ENCODE peak calls at places on chromosome 16, in seven cellular contexts. K, I, U, R, C, F and N are unnamed samples.

GRCh38 chr16:77711775-77712174 is 10.5 kb upstream of the NUDT7 start:
- DNase-seq in K (no peak), I (no peak), U (no peak), R (no peak), C (no peak), F (no peak), N (no peak)

GRCh38 chr16:86317617-86318021 is 192.7 kb upstream of the FOXF1 start:
- DNase-seq in K (no peak), I (no peak), U (no peak), R (no peak), C (no peak), F (no peak), N (no peak)

GRCh38 chr16:81647527-81647926 is 131.6 kb upstream of the PLCG2 start:
- DNase-seq in K (no peak), I (peak; percentile 83), U (no peak), R (no peak), C (peak; percentile 82), F (no peak), N (no peak)

GRCh38 chr16:68235882-68236803 is at the start of gene ESRP2:
- DNase-seq in K (no peak), I (peak; percentile 88), U (no peak), R (no peak), C (peak; percentile 93), F (no peak), N (no peak)

GRCh38 chr16:55835578-55835977 is 2.7 kb upstream of the CES1 start:
- DNase-seq in K (peak; percentile 89), I (no peak), U (no peak), R (no peak), C (no peak), F (peak; percentile 8), N (peak; percentile 52)

GRCh38 chr16:24753437-24753836 is 24.0 kb downstream of the TNRC6A start:
- DNase-seq in K (no peak), I (peak; percentile 57), U (no peak), R (no peak), C (no peak), F (no peak), N (no peak)

GRCh38 chr16:52861614-52862022 is 191.1 kb downstream of the CHD9NB start:
- DNase-seq in K (no peak), I (peak; percentile 6), U (no peak), R (no peak), C (peak; percentile 69), F (peak; percentile 19), N (peak; percentile 25)

GRCh38 chr16:28163699-28164584 is 47.8 kb downstream of the XPO6 start:
- DNase-seq in K (no peak), I (no peak), U (no peak), R (no peak), C (no peak), F (peak; percentile 88), N (no peak)

GRCh38 chr16:49023095-49023494 is 258.5 kb downstream of the CBLN1 start:
- DNase-seq in K (no peak), I (peak; percentile 74), U (no peak), R (no peak), C (no peak), F (no peak), N (no peak)

GRCh38 chr16:89054261-89054661 is 39.4 kb upstream of the ACSF3 start:
- DNase-seq in K (no peak), I (no peak), U (no peak), R (no peak), C (no peak), F (no peak), N (no peak)

GRCh38 chr16:84975522-84975921 is 35.8 kb downstream of the ZDHHC7 start:
- DNase-seq in K (no peak), I (no peak), U (no peak), R (no peak), C (no peak), F (no peak), N (no peak)

GRCh38 chr16:2791174-2791573 is 3.8 kb upstream of the PRSS33 start:
- DNase-seq in K (no peak), I (no peak), U (no peak), R (no peak), C (peak; percentile 29), F (no peak), N (no peak)

GRCh38 chr16:15493416-15494181 is 59.2 kb downstream of the BMERB1 start:
- DNase-seq in K (no peak), I (no peak), U (no peak), R (no peak), C (no peak), F (no peak), N (no peak)

GRCh38 chr16:54290203-54291106 is 3.9 kb upstream of the IRX3 start:
- DNase-seq in K (no peak), I (no peak), U (no peak), R (no peak), C (peak; percentile 79), F (no peak), N (no peak)

GRCh38 chr16:73166972-73167550 is 119.1 kb upstream of the ZFHX3 start:
- DNase-seq in K (no peak), I (no peak), U (no peak), R (no peak), C (no peak), F (peak; percentile 53), N (peak; percentile 43)

GRCh38 chr16:73157861-73158260 is 109.9 kb upstream of the ZFHX3 start:
- DNase-seq in K (no peak), I (no peak), U (no peak), R (no peak), C (no peak), F (no peak), N (no peak)

GRCh38 chr16:73161977-73162376 is 114.0 kb upstream of the ZFHX3 start:
- DNase-seq in K (no peak), I (no peak), U (no peak), R (no peak), C (no peak), F (no peak), N (no peak)

GRCh38 chr16:73166394-73166971 is 118.6 kb upstream of the ZFHX3 start:
- DNase-seq in K (no peak), I (no peak), U (no peak), R (no peak), C (no peak), F (peak; percentile 66), N (no peak)

DNA sequence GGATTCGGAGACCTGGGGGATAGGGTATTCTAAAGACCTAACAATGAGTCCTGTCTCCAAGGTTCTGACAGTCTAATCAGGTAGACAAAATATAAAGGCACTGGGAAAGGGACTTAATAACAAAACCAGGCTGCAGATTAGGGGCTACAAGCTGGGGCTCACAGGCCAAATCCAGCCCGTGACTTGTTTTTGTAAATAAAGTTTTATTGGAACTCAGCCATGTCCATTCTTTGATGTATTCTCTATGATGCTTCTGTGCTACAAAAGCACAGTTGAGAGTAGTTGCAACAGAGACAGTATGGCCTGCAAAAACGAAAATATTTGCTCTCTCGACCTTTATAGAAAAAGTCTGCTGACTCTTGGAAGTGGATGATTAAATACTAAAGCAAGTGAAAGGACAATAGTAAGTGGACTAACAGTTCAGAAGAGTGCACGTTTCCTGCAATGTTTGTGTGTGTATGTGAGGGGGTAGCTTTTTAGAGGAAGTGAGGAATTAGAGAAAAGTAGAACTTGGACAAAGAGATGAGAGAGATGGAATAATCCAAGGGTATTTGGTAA is 115.4 kb upstream of the ZFHX3 start:
- DNase-seq in K (no peak), I (no peak), U (no peak), R (no peak), C (no peak), F (peak; percentile 27), N (no peak)
- H3K4me1 ChIP-seq in K (no peaks in the 10 kb centered on the region), I (no peaks in the 10 kb centered on the region), U (no peaks in the 10 kb centered on the region), R (no peaks in the 10 kb centered on the region), C (no peaks in the 10 kb centered on the region), F (no peaks in the 10 kb centered on the region), N (peaks cover 16% of the 10 kb centered on the region)

DNA sequence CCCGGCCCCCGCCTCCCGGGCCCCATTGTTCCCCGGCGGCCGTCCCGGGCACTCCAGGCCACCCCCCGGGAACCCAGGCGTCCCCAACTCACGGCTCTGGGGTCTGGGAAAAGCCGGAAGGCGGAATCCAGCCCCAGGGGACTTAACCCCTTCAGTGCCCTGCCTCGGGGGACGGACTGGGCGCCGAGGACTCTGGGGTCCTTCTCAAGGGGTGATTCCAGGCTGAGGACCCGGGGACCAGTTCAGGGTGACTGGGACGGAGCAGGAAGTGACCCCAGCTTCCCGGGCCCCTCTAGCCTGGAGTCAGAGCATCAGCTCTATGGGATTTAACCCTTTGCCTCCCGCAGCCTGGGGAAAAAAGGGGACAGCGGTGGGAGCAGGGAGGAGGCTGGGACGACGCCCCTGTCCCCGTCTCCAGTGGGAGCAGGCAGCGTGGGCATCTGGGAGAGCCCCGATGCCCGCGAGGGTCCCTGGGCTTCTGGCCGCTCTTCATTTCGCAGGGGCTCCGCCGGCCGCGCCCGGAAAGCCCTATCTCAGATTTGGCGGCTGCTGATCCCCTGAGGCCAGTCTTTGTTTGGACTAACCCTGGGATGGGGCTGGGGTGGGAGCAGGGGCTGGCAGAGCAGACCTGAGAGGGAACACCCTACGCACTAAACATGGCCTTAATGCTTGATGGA is at the start of gene ZNF629:
- DNase-seq in K (peak; percentile 69), I (peak; percentile 39), U (peak; percentile 20), R (no peak), C (peak; percentile 89), F (peak; percentile 79), N (peak; percentile 77)
- H3K4me3 ChIP-seq in K (peak within 1 kb of the TSS; percentile 96), I (peak within 1 kb of the TSS; percentile 88), U (peak within 1 kb of the TSS; percentile 99), R (peak within 1 kb of the TSS; percentile 63), C (peak within 1 kb of the TSS; percentile 90), F (peak within 1 kb of the TSS; percentile 97), N (peak within 1 kb of the TSS; percentile 97)

DNA sequence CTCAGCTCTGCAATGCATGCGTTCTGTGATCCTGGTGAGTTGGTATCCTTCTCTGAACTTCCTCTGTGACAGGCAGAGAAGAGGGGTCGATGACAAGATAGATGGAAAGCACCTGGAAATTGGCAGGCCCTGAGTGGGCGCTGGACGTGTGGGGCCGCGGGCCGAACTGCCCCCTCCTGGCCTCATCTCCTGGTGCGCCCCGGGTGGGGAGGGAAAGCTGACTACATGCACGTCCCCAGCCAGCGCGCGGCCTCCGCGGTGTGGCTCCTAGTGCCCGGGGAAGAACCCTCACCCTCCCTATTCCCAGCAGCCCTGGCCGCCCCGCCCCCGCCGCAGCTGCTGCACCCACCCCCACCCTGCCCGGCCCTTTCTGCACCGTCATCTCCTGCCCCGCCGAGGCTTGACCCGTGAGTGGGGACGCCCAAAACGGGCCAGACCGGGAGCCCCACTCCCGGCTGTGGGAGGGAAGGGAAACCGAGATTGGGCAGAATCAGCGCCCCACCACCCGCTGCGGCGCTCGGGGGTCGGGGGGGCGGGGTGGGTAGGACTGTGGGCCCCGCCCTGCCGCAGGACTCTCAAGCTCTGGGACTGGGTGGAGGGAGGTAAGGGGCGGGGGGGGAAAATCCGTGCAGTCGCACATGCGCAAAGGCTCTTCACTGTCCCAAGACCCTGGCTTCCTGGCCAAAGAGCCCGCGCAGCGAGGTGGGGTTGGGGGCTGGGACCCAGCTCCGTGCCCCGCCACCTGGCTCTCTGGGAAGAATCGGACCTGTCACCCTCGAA is at the start of gene NOL3:
- DNase-seq in K (peak; percentile 91), I (peak; percentile 80), U (no peak), R (peak; percentile 58), C (peak; percentile 95), F (peak; percentile 90), N (peak; percentile 94)
- TF ChIP-seq CTCF in K (no peak), I (no peak), U (no peak), R (peak; percentile 44), C (no peak), F (no peak), N (no peak)

GRCh38 chr16:69294051-69294450 is 17.1 kb upstream of the VPS4A start:
- DNase-seq in K (no peak), I (no peak), U (no peak), R (no peak), C (no peak), F (no peak), N (no peak)
- H3K4me1 ChIP-seq in K (no peaks in the 10 kb centered on the region), I (no peaks in the 10 kb centered on the region), U (no peaks in the 10 kb centered on the region), R (no peaks in the 10 kb centered on the region), C (no peaks in the 10 kb centered on the region), F (no peaks in the 10 kb centered on the region), N (no peaks in the 10 kb centered on the region)